ENCODE peak calls at places on chromosomes 3 and 15, in ten cellular contexts. M is mucosa of descending colon, D is IMR-90, K is B cell, R is tibial artery, L is tibial nerve, I is HCT116, Z is astrocyte of the cerebellum, N is fibroblast of villous mesenchyme, H is foreskin fibroblast. F is an unnamed sample.

GRCh38 chr15:92231461-92231860 is 162.2 kb upstream of the ST8SIA2 start:
- DNase-seq in M (no peak), D (no peak), K (no peak), R (no peak), L (no peak), I (no peak), Z (no peak), N (no peak), H (no peak), F (no peak)

GRCh38 chr3:29642393-29643033 is 361.6 kb downstream of the RBMS3 start:
- DNase-seq in M (no peak), D (peak), K (no peak), R (no peak), L (no peak), I (no peak), Z (peak), N (peak), H (peak), F (no peak)

GRCh38 chr15:56233549-56233948 is 10.1 kb downstream of the RFX7 start:
- DNase-seq in M (no peak), D (no peak), K (no peak), R (no peak), L (no peak), I (no peak), Z (no peak), N (no peak), H (no peak), F (no peak)

GRCh38 chr3:45664558-45664957 is 24.6 kb upstream of the SACM1L start:
- DNase-seq in M (peak), D (no peak), K (peak), R (no peak), L (no peak), I (no peak), Z (no peak), N (peak), H (no peak), F (no peak)

GRCh38 chr15:90750186-90750585 is 33.0 kb downstream of the BLM start:
- DNase-seq in M (no peak), D (no peak), K (no peak), R (no peak), L (no peak), I (no peak), Z (no peak), N (peak), H (no peak), F (no peak)

GRCh38 chr3:15660055-15660940 is 58.8 kb downstream of the BTD start:
- DNase-seq in M (no peak), D (no peak), K (no peak), R (no peak), L (no peak), I (no peak), Z (no peak), N (no peak), H (no peak), F (no peak)

GRCh38 chr15:49064281-49064653 is 18.0 kb upstream of the SECISBP2L start:
- DNase-seq in M (no peak), D (no peak), K (no peak), R (no peak), L (no peak), I (no peak), Z (no peak), N (peak), H (no peak), F (no peak)

GRCh38 chr3:5235655-5236054 is 48.1 kb downstream of the EDEM1 start:
- DNase-seq in M (no peak), D (no peak), K (no peak), R (no peak), L (no peak), I (no peak), Z (no peak), N (no peak), H (no peak), F (no peak)

GRCh38 chr15:68425428-68426060 is 6.4 kb downstream of the ITGA11 start:
- DNase-seq in M (no peak), D (no peak), K (no peak), R (no peak), L (no peak), I (no peak), Z (no peak), N (peak), H (peak), F (no peak)

GRCh38 chr3:24818055-24818454 is 323.4 kb upstream of the THRB start:
- DNase-seq in M (no peak), D (no peak), K (no peak), R (no peak), L (no peak), I (no peak), Z (no peak), N (no peak), H (no peak), F (no peak)
- TF ChIP-seq CTCF in M (no peak), D (no peak), K (no peak), R (no peak), L (no peak), I (no peak), Z (no peak), N (no peak), H (no peak), F (no peak)

GRCh38 chr3:11379238-11379823 is 107.1 kb downstream of the ATG7 start:
- DNase-seq in M (no peak), D (peak), K (no peak), R (no peak), L (no peak), I (peak), Z (no peak), N (peak), H (peak), F (peak)
- TF ChIP-seq CTCF in M (no peak), D (peak), K (peak), R (peak), L (peak), I (peak), Z (peak), N (peak), H (peak), F (peak)

GRCh38 chr15:71114066-71114680 is 1.1 kb upstream of the THSD4 start:
- DNase-seq in M (no peak), D (no peak), K (no peak), R (no peak), L (no peak), I (no peak), Z (no peak), N (no peak), H (no peak), F (no peak)
- TF ChIP-seq CTCF in M (no peak), D (no peak), K (no peak), R (no peak), L (no peak), I (no peak), Z (no peak), N (no peak), H (no peak), F (no peak)

DNA sequence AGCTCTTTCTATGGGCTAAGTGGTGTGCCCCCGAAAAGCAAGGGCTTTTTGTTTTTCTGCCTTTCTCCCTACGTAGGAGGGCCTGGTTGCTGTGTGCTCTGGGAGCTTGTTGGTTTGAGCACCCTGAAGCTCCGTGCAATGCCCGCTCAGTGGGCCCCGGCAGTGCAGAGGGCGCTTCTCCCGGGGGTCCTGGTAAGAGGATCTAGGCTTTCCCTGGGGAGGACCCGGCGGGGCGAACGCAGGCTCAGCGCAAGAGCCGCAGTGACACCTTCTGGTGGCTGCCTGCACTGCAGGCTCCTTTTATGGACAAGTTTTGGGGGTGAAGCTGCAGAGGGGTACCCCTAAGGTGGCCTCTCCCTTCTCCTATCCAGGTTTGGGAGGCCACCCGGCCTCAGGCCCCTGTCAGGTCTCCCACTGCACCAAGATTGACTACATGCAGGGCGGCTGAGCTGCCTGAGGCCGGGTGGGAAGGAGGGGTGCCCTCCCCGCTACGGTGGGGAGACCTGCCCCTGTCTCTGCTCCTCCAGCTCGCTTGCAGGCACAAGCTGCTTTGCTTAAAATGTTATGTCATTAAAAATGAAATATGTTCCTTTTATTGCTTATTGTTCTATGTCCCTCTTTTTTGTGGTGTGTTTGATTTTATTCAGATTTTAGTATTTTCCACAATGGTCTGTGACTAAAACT is 387.9 kb downstream of the GABRG3 start:
- DNase-seq in M (no peak), D (no peak), K (no peak), R (no peak), L (no peak), I (no peak), Z (no peak), N (no peak), H (peak), F (peak)
- TF ChIP-seq CTCF in M (no peak), D (peak), K (peak), R (peak), L (peak), I (peak), Z (peak), N (peak), H (peak), F (peak)

DNA sequence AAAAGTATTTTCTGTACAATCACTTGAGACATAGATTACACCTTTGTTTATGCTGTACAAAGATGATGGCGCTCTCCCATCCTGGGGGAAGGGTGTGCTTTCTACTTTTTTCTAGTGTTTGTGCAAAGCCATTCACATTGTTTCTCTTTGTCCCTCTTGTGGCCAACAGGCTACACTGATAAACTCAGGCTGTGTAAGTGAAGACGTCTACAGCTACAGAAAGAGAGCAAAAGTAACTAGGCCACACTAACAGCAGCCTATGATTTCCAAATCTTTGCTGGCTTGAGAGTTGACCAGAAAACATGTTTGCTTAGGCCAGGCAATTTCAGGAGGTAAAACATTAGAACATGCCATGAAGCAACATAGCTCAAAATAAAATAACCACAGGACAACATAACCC is 75.1 kb downstream of the FOXB1 start:
- DNase-seq in M (no peak), D (no peak), K (no peak), R (no peak), L (no peak), I (no peak), Z (no peak), N (no peak), H (peak), F (no peak)
- TF ChIP-seq CTCF in M (no peak), D (no peak), K (no peak), R (no peak), L (no peak), I (peak), Z (peak), N (peak), H (no peak), F (peak)

DNA sequence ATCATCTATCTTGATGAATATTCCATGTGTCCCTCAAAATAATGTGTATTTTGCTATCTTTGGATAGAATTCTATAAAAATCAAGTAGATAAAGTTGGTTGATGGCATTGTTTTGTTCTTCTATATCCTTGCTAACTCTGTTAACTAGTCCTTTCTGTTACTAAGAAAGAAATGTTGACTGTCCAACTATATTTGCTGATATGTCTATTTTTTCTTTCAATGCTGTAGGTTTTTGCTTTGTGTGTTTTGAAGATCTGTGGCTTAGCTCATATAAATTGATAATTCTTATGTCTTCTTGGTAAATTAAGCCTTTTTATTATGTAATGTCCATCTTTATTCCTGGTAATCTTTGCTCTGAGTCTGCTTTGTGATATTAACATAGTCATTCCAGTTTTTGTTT is 70.9 kb downstream of the SUCNR1 start:
- DNase-seq in M (no peak), D (no peak), K (no peak), R (no peak), L (no peak), I (no peak), Z (no peak), N (no peak), H (no peak), F (no peak)
- TF ChIP-seq CTCF in M (no peak), D (no peak), K (no peak), R (no peak), L (no peak), I (no peak), Z (no peak), N (no peak), H (no peak), F (no peak)

F was measured in A673.